ENCODE peak calls at places on chromosomes 6 and 20, in five cellular contexts. L is neural crest cell, N is Caco-2, I is lung microvascular endothelial cell, C is ACHN. Q is an unnamed sample.

GRCh38 chr6:7238900-7239589 is 74.0 kb downstream of the SSR1 start:
- DNase-seq in N (peak), I (peak), C (peak), L (peak), Q (peak)

GRCh38 chr20:45508068-45508886 is 7.1 kb downstream of the SPINT3 start:
- DNase-seq in L (no peak), C (no peak), N (no peak), I (no peak), Q (no peak)

GRCh38 chr6:133906050-133906449 is 17.1 kb downstream of the TCF21 start:
- DNase-seq in N (no peak), I (no peak), C (no peak), L (no peak), Q (no peak)

GRCh38 chr6:37171141-37171969 is 1.4 kb downstream of the PIM1 start:
- DNase-seq in N (peak), I (peak), C (peak), L (peak), Q (peak)

GRCh38 chr20:15846446-15846845 is 726.8 kb downstream of the KIF16B start:
- DNase-seq in I (no peak), N (no peak), C (no peak), L (no peak), Q (no peak)

GRCh38 chr6:108497883-108498282 is 62.8 kb upstream of the FOXO3 start:
- DNase-seq in N (peak), L (peak), I (peak), C (peak), Q (peak)

GRCh38 chr6:1485678-1486077 is 96.3 kb downstream of the FOXF2 start:
- DNase-seq in I (peak), L (no peak), N (no peak), C (peak), Q (peak)

GRCh38 chr6:11364971-11365397 is 132.5 kb upstream of the NEDD9 start:
- DNase-seq in C (no peak), N (no peak), L (no peak), I (peak), Q (peak)

GRCh38 chr6:142045380-142046270 is 87.1 kb upstream of the GJE1 start:
- DNase-seq in I (peak), C (peak), L (no peak), N (peak), Q (peak)

GRCh38 chr20:19726126-19726525 is 31.9 kb upstream of the RIN2 start:
- DNase-seq in N (no peak), I (peak), L (no peak), C (no peak), Q (peak)

GRCh38 chr20:46232575-46232974 is 75.7 kb downstream of the CDH22 start:
- DNase-seq in C (no peak), I (no peak), L (no peak), N (no peak), Q (no peak)

GRCh38 chr6:135189344-135189743 is 8.2 kb downstream of the MYB start:
- DNase-seq in N (no peak), L (no peak), I (no peak), C (no peak), Q (no peak)

GRCh38 chr20:49540232-49540620 is 27.7 kb downstream of the PTGIS start:
- DNase-seq in C (no peak), I (no peak), N (no peak), L (no peak), Q (no peak)

GRCh38 chr6:129696028-129696418 is 14.0 kb downstream of the ARHGAP18 start:
- DNase-seq in N (no peak), L (no peak), C (no peak), I (no peak), Q (no peak)

GRCh38 chr6:29641430-29642213 is 8.6 kb upstream of the GABBR1 start:
- DNase-seq in L (no peak), N (no peak), C (no peak), I (no peak), Q (no peak)